ENCODE peak calls at places on chromosomes 5 and 9, in five cellular contexts. O is Caco-2, D is osteocyte, X is astrocyte, S is H1. Y is an unnamed sample.

GRCh38 chr9:3962467-3962866 is 337.4 kb downstream of the GLIS3 start:
- DNase-seq in O (peak), D (no peak), X (peak), S (no peak), Y (peak)

GRCh38 chr5:52799358-52799982 is 11.8 kb downstream of the ITGA1 start:
- DNase-seq in O (peak), D (peak), X (peak), S (no peak), Y (peak)

GRCh38 chr5:72920690-72921089 is 35.2 kb upstream of the FCHO2 start:
- DNase-seq in O (peak), D (no peak), X (peak), S (no peak), Y (peak)

GRCh38 chr9:87113892-87114291 is 166.6 kb upstream of the GAS1 start:
- DNase-seq in O (no peak), D (no peak), X (no peak), S (no peak), Y (no peak)

GRCh38 chr5:107519900-107520354 is 150.8 kb downstream of the EFNA5 start:
- DNase-seq in O (peak), D (no peak), X (peak), S (no peak), Y (no peak)

GRCh38 chr5:146425023-146425422 is 22.1 kb upstream of the TCERG1 start:
- DNase-seq in O (no peak), D (no peak), X (no peak), S (no peak), Y (no peak)

GRCh38 chr5:114789773-114790402 is 379.8 kb downstream of the TRIM36 start:
- DNase-seq in O (peak), D (no peak), X (peak), S (no peak), Y (peak)

GRCh38 chr5:141795421-141795820 is 82.8 kb downstream of the PCDH1 start:
- DNase-seq in O (no peak), D (no peak), X (no peak), S (no peak), Y (no peak)

GRCh38 chr9:87950765-87951488 is 23.4 kb downstream of the CDK20 start:
- DNase-seq in O (peak), D (no peak), X (no peak), S (peak), Y (no peak)

GRCh38 chr9:136403915-136404800 is 4.2 kb upstream of the SNAPC4 start:
- DNase-seq in O (no peak), D (no peak), X (no peak), S (no peak), Y (no peak)

GRCh38 chr9:9522406-9522805 is 1090.4 kb downstream of the PTPRD start:
- DNase-seq in O (no peak), D (no peak), X (no peak), S (no peak), Y (no peak)

GRCh38 chr5:158268286-158268685 is 409.3 kb upstream of the CLINT1 start:
- DNase-seq in O (no peak), D (no peak), X (no peak), S (no peak), Y (no peak)

GRCh38 chr5:111854196-111854595 is 97.2 kb upstream of the NREP start:
- DNase-seq in O (no peak), D (no peak), X (no peak), S (no peak), Y (no peak)

GRCh38 chr5:1462358-1462757 is 17.1 kb upstream of the SLC6A3 start:
- DNase-seq in O (no peak), D (no peak), X (no peak), S (no peak), Y (no peak)

GRCh38 chr9:118094387-118094786 is 390.2 kb downstream of the TLR4 start:
- DNase-seq in O (no peak), D (no peak), X (no peak), S (no peak), Y (no peak)

GRCh38 chr5:113427871-113428574 is 6.8 kb downstream of the TSSK1B start:
- DNase-seq in O (no peak), D (no peak), X (no peak), S (no peak), Y (no peak)

GRCh38 chr5:142748568-142749249 is 21.5 kb upstream of the ARHGAP26 start:
- DNase-seq in O (peak), D (no peak), X (no peak), S (peak), Y (no peak)

GRCh38 chr9:36306481-36307306 is 48.4 kb upstream of the GNE start:
- DNase-seq in O (no peak), D (no peak), X (no peak), S (no peak), Y (no peak)

GRCh38 chr9:19049872-19050636 is 827 bp downstream of the RRAGA start:
- DNase-seq in O (peak), D (no peak), X (peak), S (no peak), Y (peak)

GRCh38 chr5:159782197-159782994 is 133.9 kb upstream of the ADRA1B start:
- DNase-seq in O (no peak), D (no peak), X (no peak), S (no peak), Y (no peak)

GRCh38 chr5:54357371-54358058 is 47.1 kb upstream of the ARL15 start:
- DNase-seq in O (no peak), D (no peak), X (no peak), S (no peak), Y (no peak)

GRCh38 chr5:172659909-172660628 is 19.0 kb downstream of the NEURL1B start:
- DNase-seq in O (peak), D (peak), X (peak), S (no peak), Y (peak)

GRCh38 chr5:167587768-167588167 is 703.7 kb upstream of the WWC1 start:
- DNase-seq in O (peak), D (no peak), X (no peak), S (no peak), Y (peak)

GRCh38 chr9:136084191-136084944 is 10.7 kb downstream of the NACC2 start:
- DNase-seq in O (no peak), D (no peak), X (no peak), S (no peak), Y (no peak)

GRCh38 chr5:34656001-34656699 is at the start of gene RAI14:
- DNase-seq in O (peak), D (peak), X (peak), S (peak), Y (peak)

GRCh38 chr5:1985781-1986180 is 103.1 kb upstream of the IRX4 start:
- DNase-seq in O (no peak), D (peak), X (no peak), S (no peak), Y (no peak)

GRCh38 chr9:77595426-77596051 is 52.6 kb downstream of the GNA14 start:
- DNase-seq in O (no peak), D (no peak), X (no peak), S (no peak), Y (no peak)

GRCh38 chr5:171579849-171580505 is 160.5 kb downstream of the FGF18 start:
- DNase-seq in O (no peak), D (peak), X (no peak), S (no peak), Y (no peak)

GRCh38 chr5:125470503-125470902 is 724.1 kb upstream of the ZNF608 start:
- DNase-seq in O (no peak), D (no peak), X (no peak), S (no peak), Y (no peak)

GRCh38 chr5:65338606-65339151 is 143.0 kb downstream of the ADAMTS6 start:
- DNase-seq in O (no peak), D (no peak), X (peak), S (no peak), Y (no peak)

GRCh38 chr9:33354651-33355211 is 47.6 kb downstream of the AQP7 start:
- DNase-seq in O (no peak), D (no peak), X (peak), S (no peak), Y (no peak)

DNA sequence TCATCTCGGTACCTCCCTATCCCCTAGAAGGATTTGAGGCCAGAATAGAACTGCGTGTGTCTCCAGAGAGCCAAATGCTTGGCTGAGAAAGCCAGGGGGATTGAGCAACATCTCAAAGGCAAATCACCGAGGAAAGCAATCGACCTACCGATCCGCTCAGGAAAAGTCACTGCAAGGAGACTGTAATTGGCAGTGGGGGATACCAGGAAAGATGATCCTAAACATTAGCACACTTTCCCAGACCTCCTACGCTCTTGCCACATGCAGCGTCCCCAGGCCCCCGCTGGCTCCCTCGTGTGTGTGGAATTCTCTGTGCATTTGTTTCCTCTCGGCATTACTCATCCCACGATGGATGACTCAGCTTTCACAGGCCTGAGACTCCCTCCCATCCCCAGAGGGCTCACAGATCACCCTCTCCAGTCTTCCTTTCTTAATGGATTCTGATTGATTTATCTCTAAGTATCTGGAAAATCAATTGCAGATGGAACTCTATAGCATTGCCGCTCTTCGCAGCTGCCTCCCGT is 82.2 kb upstream of the ICE1 start:
- DNase-seq in O (peak), D (peak), X (peak), S (no peak), Y (peak)
- TF ChIP-seq CTCF in O (no peak), D (peak), X (peak), S (peak), Y (peak)

GRCh38 chr5:150706776-150707390 is 6.0 kb upstream of the RBM22 start:
- DNase-seq in O (no peak), D (no peak), X (no peak), S (no peak), Y (no peak)

DNA sequence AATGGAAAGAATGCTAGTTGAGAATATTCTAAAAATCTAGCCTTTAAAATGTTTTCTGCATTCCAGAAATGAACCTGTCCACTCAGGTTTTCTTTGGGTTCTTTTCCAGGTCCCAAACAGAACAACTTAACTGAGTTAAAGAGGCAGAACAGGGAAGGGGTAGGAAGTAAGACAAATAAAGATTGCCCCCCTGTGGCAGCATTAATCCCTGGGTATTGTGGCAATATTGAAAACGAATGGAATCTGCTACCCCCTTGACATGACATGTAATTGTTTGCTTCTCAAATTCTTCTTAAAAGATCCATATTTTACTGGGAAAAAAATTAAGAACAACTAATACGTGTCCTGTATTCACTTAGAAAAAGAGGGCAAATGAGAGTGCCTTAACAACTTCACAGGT is 9.3 kb upstream of the RBM22 start:
- DNase-seq in O (peak), D (no peak), X (no peak), S (no peak), Y (no peak)
- TF ChIP-seq CTCF in O (no peak), D (peak), X (peak), S (no peak), Y (peak)

GRCh38 chr5:10030219-10030831 is 219.4 kb downstream of the ATPSCKMT start:
- DNase-seq in O (peak), D (no peak), X (no peak), S (peak), Y (peak)
- TF ChIP-seq CTCF in O (no peak), D (peak), X (peak), S (peak), Y (peak)

DNA sequence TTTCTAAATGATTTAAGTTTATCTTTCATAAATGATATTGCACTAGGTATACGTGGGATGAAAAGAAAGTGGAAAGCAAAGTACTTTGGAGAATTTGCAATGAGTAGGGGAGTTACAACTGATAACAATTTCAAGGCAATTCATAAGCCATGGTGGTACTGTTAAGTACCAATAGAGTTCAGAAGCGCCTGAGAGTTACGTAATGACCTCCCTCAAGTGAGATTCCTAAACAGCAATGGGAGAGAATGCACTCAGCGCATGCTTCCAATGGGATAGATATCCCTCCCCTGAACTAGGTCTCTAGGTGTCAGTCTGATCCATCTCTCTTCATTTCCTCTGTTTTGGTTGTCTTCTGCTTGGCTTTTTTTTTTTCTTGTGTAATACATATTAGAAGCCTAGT is 249.3 kb downstream of the NNT start:
- DNase-seq in O (no peak), D (no peak), X (no peak), S (no peak), Y (no peak)
- TF ChIP-seq CTCF in O (no peak), D (no peak), X (no peak), S (no peak), Y (no peak)

GRCh38 chr9:34896112-34896511 is 62.0 kb upstream of the PHF24 start:
- DNase-seq in O (no peak), D (no peak), X (no peak), S (no peak), Y (no peak)
- TF ChIP-seq CTCF in O (peak), D (peak), X (no peak), S (peak), Y (peak)

Y was measured in HFFc6.